ENCODE peak calls at places on chromosomes 5 and 9, in seven cellular contexts. H is M059J, B is Right ventricle myocardium superior, C is T-helper 2 cell, Q is ovary, R is GM23338, T is HT-29. U is an unnamed sample.

GRCh38 chr5:1718669-1719068 is 81.0 kb downstream of the MRPL36 start:
- DNase-seq in H (peak; percentile 13), B (no peak), C (no peak), Q (no peak), R (peak; percentile 56), T (peak; percentile 25), U (no peak)

GRCh38 chr9:21890696-21891095 is 88.3 kb downstream of the MTAP start:
- DNase-seq in H (no peak), B (no peak), C (no peak), Q (no peak), R (no peak), T (no peak), U (no peak)

GRCh38 chr9:18555105-18555883 is 81.3 kb downstream of the ADAMTSL1 start:
- DNase-seq in H (no peak), B (no peak), C (no peak), Q (no peak), R (no peak), T (no peak), U (no peak)

GRCh38 chr5:79612667-79613190 is 488 bp downstream of the TENT2 start:
- DNase-seq in H (no peak), B (no peak), C (no peak), Q (no peak), R (peak; percentile 11), T (no peak), U (no peak)

GRCh38 chr5:115375922-115376321 is 79.5 kb upstream of the CCDC112 start:
- DNase-seq in H (peak; percentile 27), B (no peak), C (no peak), Q (no peak), R (no peak), T (no peak), U (no peak)

GRCh38 chr5:179261301-179262125 is 83.7 kb downstream of the ADAMTS2 start:
- DNase-seq in H (no peak), B (peak; percentile 48), C (no peak), Q (peak; percentile 34), R (peak; percentile 92), T (peak; percentile 12), U (peak; percentile 60)

GRCh38 chr5:55523293-55523692 is 11.5 kb downstream of the PLPP1 start:
- DNase-seq in H (no peak), B (no peak), C (no peak), Q (no peak), R (no peak), T (no peak), U (no peak)

GRCh38 chr5:171528865-171529264 is 109.4 kb downstream of the FGF18 start:
- DNase-seq in H (no peak), B (no peak), C (no peak), Q (no peak), R (no peak), T (no peak), U (no peak)

GRCh38 chr9:95724253-95724991 is 151.1 kb upstream of the ERCC6L2 start:
- DNase-seq in H (no peak), B (no peak), C (peak; percentile 48), Q (no peak), R (no peak), T (no peak), U (no peak)

GRCh38 chr5:169686137-169686536 is 49.1 kb downstream of the DOCK2 start:
- DNase-seq in H (no peak), B (no peak), C (no peak), Q (no peak), R (no peak), T (no peak), U (no peak)

GRCh38 chr5:134568339-134568700 is 42.9 kb downstream of the JADE2 start:
- DNase-seq in H (no peak), B (peak; percentile 43), C (no peak), Q (no peak), R (no peak), T (no peak), U (no peak)

GRCh38 chr9:10366171-10366779 is 246.5 kb downstream of the PTPRD start:
- DNase-seq in H (peak; percentile 11), B (no peak), C (no peak), Q (no peak), R (peak; percentile 67), T (peak; percentile 73), U (no peak)

GRCh38 chr9:94097788-94098413 is 13.6 kb downstream of the PTPDC1 start:
- DNase-seq in H (peak; percentile 95), B (no peak), C (no peak), Q (no peak), R (no peak), T (no peak), U (peak; percentile 68)

GRCh38 chr5:180113660-180114303 is 42.2 kb upstream of the RNF130 start:
- DNase-seq in H (no peak), B (peak; percentile 28), C (no peak), Q (no peak), R (no peak), T (no peak), U (peak; percentile 43)

GRCh38 chr9:77816641-77817341 is 168.7 kb upstream of the GNA14 start:
- DNase-seq in H (peak; percentile 26), B (no peak), C (no peak), Q (no peak), R (no peak), T (no peak), U (no peak)

GRCh38 chr5:158858011-158858410 is 241.7 kb downstream of the EBF1 start:
- DNase-seq in H (no peak), B (no peak), C (no peak), Q (no peak), R (peak; percentile 28), T (no peak), U (no peak)

GRCh38 chr5:36982146-36982545 is 105.6 kb downstream of the NIPBL start:
- DNase-seq in H (peak; percentile 68), B (no peak), C (no peak), Q (no peak), R (no peak), T (no peak), U (no peak)

GRCh38 chr5:68319316-68320093 is 103.9 kb downstream of the PIK3R1 start:
- DNase-seq in H (peak; percentile 97), B (no peak), C (no peak), Q (no peak), R (no peak), T (peak; percentile 54), U (no peak)

GRCh38 chr5:67774796-67775195 is 440.8 kb upstream of the PIK3R1 start:
- DNase-seq in H (no peak), B (no peak), C (no peak), Q (no peak), R (no peak), T (peak; percentile 11), U (no peak)

GRCh38 chr5:8845316-8845715 is 700.6 kb downstream of the SEMA5A start:
- DNase-seq in H (peak; percentile 63), B (no peak), C (no peak), Q (no peak), R (no peak), T (no peak), U (no peak)

GRCh38 chr5:168656633-168657032 is 77.5 kb upstream of the PANK3 start:
- DNase-seq in H (no peak), B (no peak), C (no peak), Q (no peak), R (no peak), T (peak; percentile 95), U (no peak)

GRCh38 chr5:50606179-50606578 is 60.3 kb upstream of the PARP8 start:
- DNase-seq in H (no peak), B (no peak), C (no peak), Q (no peak), R (no peak), T (peak; percentile 56), U (no peak)

GRCh38 chr9:83012578-83013260 is 50.2 kb downstream of the RASEF start:
- DNase-seq in H (peak; percentile 22), B (no peak), C (no peak), Q (no peak), R (no peak), T (no peak), U (no peak)

GRCh38 chr5:142110046-142110531 is 1.5 kb downstream of the NDFIP1 start:
- DNase-seq in H (peak; percentile 55), B (no peak), C (no peak), Q (no peak), R (no peak), T (peak; percentile 36), U (peak; percentile 71)

GRCh38 chr9:132486706-132487350 is 76.8 kb downstream of the CFAP77 start:
- DNase-seq in H (no peak), B (no peak), C (peak; percentile 22), Q (no peak), R (no peak), T (no peak), U (no peak)

GRCh38 chr5:179907570-179908324 is at the start of gene TBC1D9B:
- DNase-seq in H (peak; percentile 51), B (peak; percentile 85), C (peak; percentile 66), Q (peak; percentile 86), R (peak; percentile 83), T (peak; percentile 69), U (peak; percentile 88)

GRCh38 chr5:140322751-140323731 is 20.1 kb upstream of the PFDN1 start:
- DNase-seq in H (peak; percentile 98), B (peak; percentile 63), C (no peak), Q (peak; percentile 40), R (peak; percentile 9), T (peak; percentile 57), U (peak; percentile 76)

GRCh38 chr5:59317772-59318205 is 575.7 kb downstream of the PDE4D start:
- DNase-seq in H (no peak), B (no peak), C (no peak), Q (no peak), R (no peak), T (no peak), U (no peak)

GRCh38 chr9:133585481-133586367 is 23.5 kb downstream of the FAM163B start:
- DNase-seq in H (no peak), B (no peak), C (no peak), Q (no peak), R (peak; percentile 35), T (no peak), U (no peak)

GRCh38 chr5:145681686-145682085 is 153.5 kb downstream of the PRELID2 start:
- DNase-seq in H (peak; percentile 66), B (no peak), C (no peak), Q (no peak), R (peak; percentile 79), T (peak; percentile 80), U (no peak)

GRCh38 chr5:88509403-88509802 is 240.8 kb upstream of the TMEM161B start:
- DNase-seq in H (peak; percentile 10), B (no peak), C (no peak), Q (no peak), R (no peak), T (no peak), U (no peak)